ENCODE peak calls at places on chromosomes 1 and 21, in eight cellular contexts. One of them, this sample, is unnamed.

GRCh38 chr21:46500224-46500861 is 41.7 kb downstream of the DIP2A start:
- DNase-seq in right cardiac atrium: no peak
- DNase-seq in H7: no peak
- DNase-seq in fibroblast of lung: peak; percentile 44
- DNase-seq in K562: peak; percentile 42
- DNase-seq in neural progenitor cell: no peak
- DNase-seq in SK-N-SH: no peak
- DNase-seq in foreskin fibroblast: peak; percentile 14
- DNase-seq in this sample: no peak

GRCh38 chr1:205061227-205061626 is 18.2 kb downstream of the CNTN2 start:
- DNase-seq in right cardiac atrium: no peak
- DNase-seq in H7: peak; percentile 76
- DNase-seq in fibroblast of lung: no peak
- DNase-seq in K562: no peak
- DNase-seq in neural progenitor cell: no peak
- DNase-seq in SK-N-SH: no peak
- DNase-seq in foreskin fibroblast: no peak
- DNase-seq in this sample: no peak

GRCh38 chr1:7692038-7692437 is 79.1 kb upstream of the VAMP3 start:
- DNase-seq in right cardiac atrium: no peak
- DNase-seq in H7: no peak
- DNase-seq in fibroblast of lung: no peak
- DNase-seq in K562: no peak
- DNase-seq in neural progenitor cell: no peak
- DNase-seq in SK-N-SH: no peak
- DNase-seq in foreskin fibroblast: no peak
- DNase-seq in this sample: no peak

GRCh38 chr21:39673736-39674135 is 61.0 kb downstream of the B3GALT5 start:
- DNase-seq in right cardiac atrium: no peak
- DNase-seq in H7: peak; percentile 61
- DNase-seq in fibroblast of lung: no peak
- DNase-seq in K562: no peak
- DNase-seq in neural progenitor cell: no peak
- DNase-seq in SK-N-SH: no peak
- DNase-seq in foreskin fibroblast: no peak
- DNase-seq in this sample: no peak

GRCh38 chr1:167714098-167714850 is 7.5 kb upstream of the MPZL1 start:
- DNase-seq in right cardiac atrium: peak; percentile 91
- DNase-seq in H7: peak; percentile 87
- DNase-seq in fibroblast of lung: peak; percentile 72
- DNase-seq in K562: peak; percentile 90
- DNase-seq in neural progenitor cell: peak; percentile 87
- DNase-seq in SK-N-SH: peak; percentile 86
- DNase-seq in foreskin fibroblast: peak; percentile 93
- DNase-seq in this sample: peak; percentile 89

GRCh38 chr1:29033829-29034466 is 89.8 kb downstream of the TMEM200B start:
- DNase-seq in right cardiac atrium: no peak
- DNase-seq in H7: peak; percentile 51
- DNase-seq in fibroblast of lung: peak; percentile 30
- DNase-seq in K562: peak; percentile 46
- DNase-seq in neural progenitor cell: peak; percentile 27
- DNase-seq in SK-N-SH: peak; percentile 61
- DNase-seq in foreskin fibroblast: peak; percentile 66
- DNase-seq in this sample: no peak

GRCh38 chr1:218967836-218968235 is 205.8 kb upstream of the LYPLAL1 start:
- DNase-seq in right cardiac atrium: no peak
- DNase-seq in H7: no peak
- DNase-seq in fibroblast of lung: peak; percentile 69
- DNase-seq in K562: no peak
- DNase-seq in neural progenitor cell: no peak
- DNase-seq in SK-N-SH: no peak
- DNase-seq in foreskin fibroblast: peak; percentile 13
- DNase-seq in this sample: no peak

GRCh38 chr1:34132161-34132420 is 32.9 kb downstream of the CSMD2 start:
- DNase-seq in right cardiac atrium: no peak
- DNase-seq in H7: no peak
- DNase-seq in fibroblast of lung: no peak
- DNase-seq in K562: no peak
- DNase-seq in neural progenitor cell: no peak
- DNase-seq in SK-N-SH: no peak
- DNase-seq in foreskin fibroblast: no peak
- DNase-seq in this sample: no peak

GRCh38 chr21:21751286-21751685 is 753.1 kb downstream of the NCAM2 start:
- DNase-seq in right cardiac atrium: no peak
- DNase-seq in H7: no peak
- DNase-seq in fibroblast of lung: no peak
- DNase-seq in K562: no peak
- DNase-seq in neural progenitor cell: no peak
- DNase-seq in SK-N-SH: no peak
- DNase-seq in foreskin fibroblast: no peak
- DNase-seq in this sample: no peak

GRCh38 chr1:170530972-170531757 is 801 bp upstream of the GORAB start:
- DNase-seq in right cardiac atrium: peak; percentile 16
- DNase-seq in H7: no peak
- DNase-seq in fibroblast of lung: no peak
- DNase-seq in K562: no peak
- DNase-seq in neural progenitor cell: peak; percentile 35
- DNase-seq in SK-N-SH: peak; percentile 1
- DNase-seq in foreskin fibroblast: peak; percentile 43
- DNase-seq in this sample: no peak

GRCh38 chr1:160629286-160630210 is 17.3 kb downstream of the SLAMF1 start:
- DNase-seq in right cardiac atrium: peak; percentile 46
- DNase-seq in H7: no peak
- DNase-seq in fibroblast of lung: no peak
- DNase-seq in K562: no peak
- DNase-seq in neural progenitor cell: no peak
- DNase-seq in SK-N-SH: no peak
- DNase-seq in foreskin fibroblast: no peak
- DNase-seq in this sample: peak; percentile 40

GRCh38 chr1:164360265-164360664 is 198.7 kb upstream of the PBX1 start:
- DNase-seq in right cardiac atrium: no peak
- DNase-seq in H7: no peak
- DNase-seq in fibroblast of lung: no peak
- DNase-seq in K562: no peak
- DNase-seq in neural progenitor cell: no peak
- DNase-seq in SK-N-SH: no peak
- DNase-seq in foreskin fibroblast: no peak
- DNase-seq in this sample: no peak

GRCh38 chr1:164363980-164364379 is 195.0 kb upstream of the PBX1 start:
- DNase-seq in right cardiac atrium: no peak
- DNase-seq in H7: no peak
- DNase-seq in fibroblast of lung: no peak
- DNase-seq in K562: no peak
- DNase-seq in neural progenitor cell: no peak
- DNase-seq in SK-N-SH: no peak
- DNase-seq in foreskin fibroblast: no peak
- DNase-seq in this sample: no peak

GRCh38 chr1:164369698-164370365 is 189.2 kb upstream of the PBX1 start:
- DNase-seq in right cardiac atrium: no peak
- DNase-seq in H7: no peak
- DNase-seq in fibroblast of lung: peak; percentile 34
- DNase-seq in K562: no peak
- DNase-seq in neural progenitor cell: no peak
- DNase-seq in SK-N-SH: no peak
- DNase-seq in foreskin fibroblast: no peak
- DNase-seq in this sample: no peak

GRCh38 chr1:164361927-164362326 is 197.1 kb upstream of the PBX1 start:
- DNase-seq in right cardiac atrium: peak; percentile 16
- DNase-seq in H7: no peak
- DNase-seq in fibroblast of lung: no peak
- DNase-seq in K562: no peak
- DNase-seq in neural progenitor cell: no peak
- DNase-seq in SK-N-SH: no peak
- DNase-seq in foreskin fibroblast: no peak
- DNase-seq in this sample: peak; percentile 43

DNA sequence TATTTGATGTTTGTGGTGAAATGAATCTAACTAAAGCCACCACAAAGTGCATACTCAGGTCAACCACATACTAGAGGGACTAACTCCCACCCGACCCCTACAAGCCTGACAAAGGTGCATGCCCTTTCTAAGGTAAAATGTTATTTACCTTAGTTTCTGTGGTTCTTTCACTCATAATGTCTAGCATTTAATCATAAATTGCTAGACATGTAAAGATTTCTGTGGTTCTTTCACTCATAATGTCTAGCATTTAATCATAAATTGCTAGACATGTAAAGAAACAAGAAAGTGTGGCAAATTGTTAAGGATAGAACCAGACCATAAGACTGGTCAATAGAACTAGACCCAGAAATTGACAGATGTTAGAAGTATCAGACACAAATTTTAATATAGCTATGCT is 193.0 kb upstream of the PBX1 start:
- DNase-seq in right cardiac atrium: no peak
- DNase-seq in H7: no peak
- DNase-seq in fibroblast of lung: no peak
- DNase-seq in K562: no peak
- DNase-seq in neural progenitor cell: no peak
- DNase-seq in SK-N-SH: no peak
- DNase-seq in foreskin fibroblast: no peak
- DNase-seq in this sample: no peak
- H3K4me3 ChIP-seq in right cardiac atrium: no peak overlapping the region
- H3K4me3 ChIP-seq in H7: no peak overlapping the region
- H3K4me3 ChIP-seq in fibroblast of lung: no peak overlapping the region
- H3K4me3 ChIP-seq in K562: no peak overlapping the region
- H3K4me3 ChIP-seq in neural progenitor cell: no peak overlapping the region
- H3K4me3 ChIP-seq in SK-N-SH: no peak overlapping the region
- H3K4me3 ChIP-seq in foreskin fibroblast: no peak overlapping the region
- H3K4me3 ChIP-seq in this sample: no peak overlapping the region

GRCh38 chr21:26067836-26068401 is 102.7 kb downstream of the APP start:
- DNase-seq in right cardiac atrium: no peak
- DNase-seq in H7: no peak
- DNase-seq in fibroblast of lung: no peak
- DNase-seq in K562: no peak
- DNase-seq in neural progenitor cell: no peak
- DNase-seq in SK-N-SH: no peak
- DNase-seq in foreskin fibroblast: no peak
- DNase-seq in this sample: no peak

GRCh38 chr21:26070121-26070520 is 100.4 kb downstream of the APP start:
- DNase-seq in right cardiac atrium: no peak
- DNase-seq in H7: no peak
- DNase-seq in fibroblast of lung: no peak
- DNase-seq in K562: no peak
- DNase-seq in neural progenitor cell: no peak
- DNase-seq in SK-N-SH: no peak
- DNase-seq in foreskin fibroblast: no peak
- DNase-seq in this sample: no peak

GRCh38 chr21:26072891-26073615 is 97.5 kb downstream of the APP start:
- DNase-seq in right cardiac atrium: no peak
- DNase-seq in H7: no peak
- DNase-seq in fibroblast of lung: peak; percentile 92
- DNase-seq in K562: no peak
- DNase-seq in neural progenitor cell: no peak
- DNase-seq in SK-N-SH: no peak
- DNase-seq in foreskin fibroblast: peak; percentile 69
- DNase-seq in this sample: no peak

GRCh38 chr21:26068776-26069175 is 101.8 kb downstream of the APP start:
- DNase-seq in right cardiac atrium: no peak
- DNase-seq in H7: no peak
- DNase-seq in fibroblast of lung: no peak
- DNase-seq in K562: no peak
- DNase-seq in neural progenitor cell: no peak
- DNase-seq in SK-N-SH: no peak
- DNase-seq in foreskin fibroblast: no peak
- DNase-seq in this sample: no peak

DNA sequence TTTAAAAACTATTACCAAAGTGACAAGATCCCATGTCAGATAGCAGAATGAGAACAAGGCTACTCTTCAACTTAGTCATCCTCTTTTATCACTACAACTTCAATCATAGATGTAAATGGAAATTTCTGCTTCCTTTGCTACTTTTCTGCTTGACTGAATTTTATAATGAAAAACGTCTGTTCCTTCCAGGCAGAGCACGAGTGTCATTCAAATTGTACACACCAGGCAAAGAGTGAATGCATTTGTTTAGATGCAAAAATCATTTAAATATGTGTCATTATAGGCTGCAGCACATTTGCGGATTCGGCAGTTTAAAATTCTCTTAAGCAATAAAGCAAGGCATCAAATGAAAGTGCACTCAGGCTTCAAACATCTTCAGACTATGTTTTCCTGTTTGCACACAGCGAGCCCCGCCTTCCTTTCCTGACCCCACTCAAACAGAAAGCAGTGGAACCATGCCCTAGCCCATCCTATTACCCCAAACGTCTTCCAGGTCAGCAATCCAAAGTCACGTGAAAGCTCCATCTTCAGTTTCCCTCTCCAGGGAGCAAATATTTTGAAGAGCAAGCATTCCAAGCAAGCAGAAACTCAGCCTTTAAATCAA is 99.6 kb downstream of the APP start:
- DNase-seq in right cardiac atrium: no peak
- DNase-seq in H7: peak; percentile 27
- DNase-seq in fibroblast of lung: peak; percentile 55
- DNase-seq in K562: no peak
- DNase-seq in neural progenitor cell: peak; percentile 13
- DNase-seq in SK-N-SH: peak; percentile 28
- DNase-seq in foreskin fibroblast: peak; percentile 66
- DNase-seq in this sample: no peak
- H3K4me3 ChIP-seq in right cardiac atrium: peak overlapping the region; percentile 10
- H3K4me3 ChIP-seq in H7: no peak overlapping the region
- H3K4me3 ChIP-seq in fibroblast of lung: peak overlapping the region; percentile 29
- H3K4me3 ChIP-seq in K562: no peak overlapping the region
- H3K4me3 ChIP-seq in neural progenitor cell: no peak overlapping the region
- H3K4me3 ChIP-seq in SK-N-SH: peak overlapping the region; percentile 6
- H3K4me3 ChIP-seq in foreskin fibroblast: peak overlapping the region; percentile 43
- H3K4me3 ChIP-seq in this sample: peak overlapping the region; percentile 8

DNA sequence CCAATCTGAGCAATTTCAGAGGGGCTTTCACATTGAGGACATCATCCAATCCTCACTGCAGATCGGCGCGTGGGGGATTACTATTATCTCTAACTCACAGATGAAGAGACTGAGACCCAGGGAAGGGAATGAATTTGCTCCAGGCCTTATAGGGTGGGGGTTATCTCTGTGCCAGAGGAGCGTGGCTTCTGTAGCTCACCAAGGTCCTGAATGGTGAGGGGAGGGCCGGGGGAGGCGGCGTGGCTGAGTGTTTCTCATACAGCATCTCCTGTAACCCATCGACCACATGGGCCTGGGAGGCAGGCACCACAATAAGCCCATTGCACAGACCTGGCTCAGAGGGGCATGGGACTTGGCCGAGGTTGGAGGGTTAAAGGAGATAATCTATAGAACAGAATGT is 143.0 kb upstream of the KLHDC7A start:
- DNase-seq in right cardiac atrium: no peak
- DNase-seq in H7: no peak
- DNase-seq in fibroblast of lung: no peak
- DNase-seq in K562: no peak
- DNase-seq in neural progenitor cell: no peak
- DNase-seq in SK-N-SH: no peak
- DNase-seq in foreskin fibroblast: no peak
- DNase-seq in this sample: no peak
- H3K4me3 ChIP-seq in right cardiac atrium: no peak overlapping the region
- H3K4me3 ChIP-seq in H7: no peak overlapping the region
- H3K4me3 ChIP-seq in fibroblast of lung: no peak overlapping the region
- H3K4me3 ChIP-seq in K562: no peak overlapping the region
- H3K4me3 ChIP-seq in neural progenitor cell: no peak overlapping the region
- H3K4me3 ChIP-seq in SK-N-SH: no peak overlapping the region
- H3K4me3 ChIP-seq in foreskin fibroblast: no peak overlapping the region
- H3K4me3 ChIP-seq in this sample: no peak overlapping the region

DNA sequence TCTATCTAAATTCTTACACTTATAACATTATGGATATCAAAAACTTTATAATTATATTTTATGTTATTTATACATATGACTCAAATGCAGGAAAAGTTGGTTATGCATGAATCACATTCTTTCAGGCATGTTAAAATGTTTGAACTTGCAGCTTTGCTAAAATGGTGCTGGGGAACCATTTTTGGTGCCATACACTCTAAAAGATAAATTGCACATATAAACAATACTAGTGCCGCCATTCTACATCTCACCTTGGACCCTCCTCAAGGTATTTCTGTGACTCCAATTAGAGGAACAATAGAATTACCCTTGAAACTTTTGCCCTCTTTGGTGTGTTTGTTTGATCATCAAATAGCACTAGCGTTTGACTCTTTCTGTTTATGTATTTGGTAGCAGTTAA is 980 bp downstream of the PRKACB start:
- DNase-seq in right cardiac atrium: no peak
- DNase-seq in H7: no peak
- DNase-seq in fibroblast of lung: peak; percentile 14
- DNase-seq in K562: no peak
- DNase-seq in neural progenitor cell: no peak
- DNase-seq in SK-N-SH: no peak
- DNase-seq in foreskin fibroblast: peak; percentile 34
- DNase-seq in this sample: no peak
- H3K4me3 ChIP-seq in right cardiac atrium: no peak overlapping the region
- H3K4me3 ChIP-seq in H7: no peak overlapping the region
- H3K4me3 ChIP-seq in fibroblast of lung: no peak overlapping the region
- H3K4me3 ChIP-seq in K562: no peak overlapping the region
- H3K4me3 ChIP-seq in neural progenitor cell: no peak overlapping the region
- H3K4me3 ChIP-seq in SK-N-SH: no peak overlapping the region
- H3K4me3 ChIP-seq in foreskin fibroblast: no peak overlapping the region
- H3K4me3 ChIP-seq in this sample: peak overlapping the region; percentile 28

This sample was measured in left ventricle myocardium inferior.